ENCODE peak calls at places on chromosomes 3 and 15, in four cellular contexts. V is OCI-LY7, I is adipocyte, K is AG04450. P is an unnamed sample.

GRCh38 chr3:127628788-127629456 is at the start of gene PODXL2:
- DNase-seq in V (peak; percentile 61), I (peak; percentile 81), K (no peak), P (no peak)

GRCh38 chr15:40388941-40389823 is 6.7 kb downstream of the KNSTRN start:
- DNase-seq in K (no peak), I (peak; percentile 27), V (no peak), P (no peak)

GRCh38 chr3:180017846-180018245 is 18.9 kb downstream of the PEX5L start:
- DNase-seq in V (no peak), I (no peak), K (no peak), P (no peak)

GRCh38 chr3:64381369-64381768 is 156.1 kb upstream of the PRICKLE2 start:
- DNase-seq in V (no peak), K (no peak), I (no peak), P (no peak)

GRCh38 chr3:157160652-157161480 is 919 bp upstream of the CCNL1 start:
- DNase-seq in I (peak; percentile 98), K (peak; percentile 85), V (no peak), P (peak; percentile 54)

GRCh38 chr15:75545066-75545465 is 34.0 kb downstream of the PTPN9 start:
- DNase-seq in V (no peak), K (no peak), I (no peak), P (no peak)

GRCh38 chr3:183823963-183824362 is 1.4 kb downstream of the MAP6D1 start:
- DNase-seq in I (no peak), K (no peak), V (no peak), P (no peak)

GRCh38 chr15:74960995-74961588 is 4.5 kb upstream of the RPP25 start:
- DNase-seq in V (no peak), K (no peak), I (no peak), P (no peak)

GRCh38 chr3:25854635-25855034 is 64.7 kb downstream of the OXSM start:
- DNase-seq in I (peak; percentile 34), K (peak; percentile 23), V (no peak), P (no peak)

GRCh38 chr3:126376464-126376863 is 18.2 kb upstream of the CFAP100 start:
- DNase-seq in K (no peak), I (peak; percentile 44), V (no peak), P (no peak)

GRCh38 chr3:54326951-54327350 is 204.6 kb downstream of the CACNA2D3 start:
- DNase-seq in K (no peak), V (no peak), I (no peak), P (no peak)

GRCh38 chr3:34015204-34016142 is 217.0 kb downstream of the PDCD6IP start:
- DNase-seq in I (no peak), K (no peak), V (peak; percentile 36), P (peak; percentile 12)

GRCh38 chr3:112472676-112473075 is 26.6 kb downstream of the BTLA start:
- DNase-seq in I (no peak), K (no peak), V (no peak), P (no peak)

GRCh38 chr15:75200765-75201608 is 695 bp upstream of the C15orf39 start:
- DNase-seq in K (no peak), I (peak; percentile 22), V (peak; percentile 59), P (no peak)

GRCh38 chr3:122506450-122506849 is 8.3 kb downstream of the KPNA1 start:
- DNase-seq in I (no peak), K (no peak), V (no peak), P (no peak)

GRCh38 chr15:54159044-54159443 is 180.8 kb downstream of the UNC13C start:
- DNase-seq in K (no peak), V (no peak), I (no peak), P (no peak)

GRCh38 chr3:25962255-25962654 is 172.4 kb downstream of the OXSM start:
- DNase-seq in V (peak; percentile 4), K (no peak), I (no peak), P (no peak)

GRCh38 chr3:14137445-14137844 is 12.6 kb downstream of the TMEM43 start:
- DNase-seq in I (no peak), V (no peak), K (no peak), P (no peak)

GRCh38 chr3:165195628-165196576 is at the start of gene SLITRK3:
- DNase-seq in K (no peak), I (no peak), V (no peak), P (no peak)

GRCh38 chr15:69591905-69592508 is 139.4 kb downstream of the RPLP1 start:
- DNase-seq in I (no peak), K (no peak), V (no peak), P (no peak)

GRCh38 chr3:114878119-114878839 is 268.8 kb downstream of the ZBTB20 start:
- DNase-seq in I (no peak), V (no peak), K (no peak), P (no peak)

GRCh38 chr3:184603156-184604030 is 41.8 kb downstream of the EPHB3 start:
- DNase-seq in V (no peak), K (no peak), I (no peak), P (no peak)

GRCh38 chr15:49122541-49123062 is 32.8 kb downstream of the COPS2 start:
- DNase-seq in K (no peak), V (no peak), I (no peak), P (no peak)

GRCh38 chr15:50280271-50280670 is 14.7 kb upstream of the HDC start:
- DNase-seq in I (no peak), K (no peak), V (no peak), P (no peak)

GRCh38 chr3:115549111-115549510 is 74.2 kb upstream of the GAP43 start:
- DNase-seq in I (peak; percentile 83), V (no peak), K (no peak), P (no peak)

GRCh38 chr3:8734137-8734878 is 706 bp downstream of the CAV3 start:
- DNase-seq in I (no peak), V (no peak), K (no peak), P (no peak)

GRCh38 chr15:97976766-97977503 is 16.4 kb downstream of the ARRDC4 start:
- DNase-seq in V (no peak), I (no peak), K (no peak), P (no peak)

GRCh38 chr3:194472290-194472920 is 14.4 kb downstream of the ATP13A3 start:
- DNase-seq in I (peak; percentile 91), V (peak; percentile 77), K (peak; percentile 55), P (no peak)

GRCh38 chr3:30241721-30242120 is 364.7 kb upstream of the TGFBR2 start:
- DNase-seq in V (no peak), K (no peak), I (no peak), P (no peak)

GRCh38 chr15:26166429-26166828 is 303.3 kb upstream of the ATP10A start:
- DNase-seq in I (no peak), K (no peak), V (no peak), P (no peak)

GRCh38 chr15:23397779-23398178 is 43.2 kb downstream of the GOLGA8S start:
- DNase-seq in I (no peak), K (no peak), V (no peak), P (no peak)

GRCh38 chr15:66893294-66893693 is 172.1 kb upstream of the SMAD3 start:
- DNase-seq in K (no peak), V (no peak), I (no peak), P (no peak)

GRCh38 chr3:176953106-176954080 is 243.9 kb downstream of the TBL1XR1 start:
- DNase-seq in K (peak; percentile 49), I (peak; percentile 71), V (no peak), P (no peak)

GRCh38 chr3:71694358-71694999 is 30.7 kb downstream of the EIF4E3 start:
- DNase-seq in K (peak; percentile 82), V (no peak), I (peak; percentile 91), P (no peak)

GRCh38 chr15:98604983-98605382 is 43.4 kb upstream of the IGF1R start:
- DNase-seq in K (no peak), V (no peak), I (no peak), P (no peak)

GRCh38 chr3:152386208-152386607 is 117.5 kb downstream of the MBNL1 start:
- DNase-seq in V (no peak), I (no peak), K (no peak), P (no peak)

GRCh38 chr15:83285979-83286553 is 1.6 kb upstream of the BNC1 start:
- DNase-seq in V (no peak), K (peak; percentile 26), I (peak; percentile 59), P (peak; percentile 38)

DNA sequence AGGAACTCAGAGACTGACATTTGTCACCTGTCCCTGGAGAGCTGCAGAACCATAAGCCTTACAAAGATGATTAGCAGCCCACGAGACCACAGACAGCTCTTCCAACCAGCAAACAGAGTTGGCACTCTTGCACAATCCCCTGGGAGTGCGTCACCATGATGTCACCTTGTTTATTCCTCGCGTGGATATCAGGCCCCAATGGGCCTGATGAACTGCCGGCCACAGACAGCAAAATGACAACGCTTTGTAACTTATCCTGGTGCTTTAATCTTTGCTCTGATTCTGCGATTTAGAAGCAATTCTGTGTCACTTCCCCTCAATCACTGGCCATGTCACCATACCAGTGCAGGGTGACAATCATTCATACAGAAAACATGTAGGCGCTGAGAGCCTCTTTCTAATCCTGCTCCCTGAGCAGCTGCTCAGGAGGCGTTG is 89.2 kb downstream of the TAMM41 start:
- DNase-seq in K (peak; percentile 16), I (no peak), V (no peak), P (no peak)
- H3K4me3 ChIP-seq in K (no peak overlapping the region), I (no peak overlapping the region), V (no peak overlapping the region), P (no peak overlapping the region)

GRCh38 chr3:5251196-5251583 is 63.7 kb downstream of the EDEM1 start:
- DNase-seq in V (no peak), I (no peak), K (no peak), P (no peak)
- H3K4me3 ChIP-seq in V (no peak overlapping the region), I (peak overlapping the region; percentile 85), K (peak overlapping the region; percentile 40), P (no peak overlapping the region)

DNA sequence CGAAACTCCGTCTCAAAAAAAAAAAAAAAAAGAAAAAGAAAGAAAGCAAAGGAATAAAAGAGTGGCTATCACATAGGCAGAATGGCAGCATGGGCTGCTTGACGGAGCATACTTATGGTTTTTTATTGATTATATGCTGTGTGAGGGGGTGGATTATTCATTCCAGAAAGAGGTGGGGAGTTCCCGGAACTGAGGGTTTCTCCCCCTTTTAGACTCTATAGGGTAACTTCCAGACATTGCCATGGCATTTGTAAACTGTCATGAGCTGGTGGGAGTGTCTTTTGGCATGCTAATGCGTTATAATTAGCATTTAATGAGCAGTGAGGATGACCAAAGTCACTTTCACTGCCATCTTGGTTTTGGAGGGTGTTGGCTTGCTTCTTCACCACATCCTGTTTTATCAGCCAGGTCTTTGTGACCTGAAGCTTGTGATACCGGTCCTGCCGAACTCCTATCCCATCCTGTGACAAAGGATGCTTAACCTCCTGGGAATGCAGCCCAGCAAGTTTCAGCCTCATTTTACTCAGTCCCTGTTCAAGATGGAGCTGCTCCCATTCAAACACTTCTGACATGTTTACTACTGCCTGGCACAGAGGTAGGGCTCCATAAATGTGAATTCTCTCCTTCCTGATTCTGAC is 15.8 kb upstream of the ABHD17C start:
- DNase-seq in K (no peak), V (no peak), I (no peak), P (no peak)
- H3K4me3 ChIP-seq in K (no peak overlapping the region), V (no peak overlapping the region), I (no peak overlapping the region), P (no peak overlapping the region)

DNA sequence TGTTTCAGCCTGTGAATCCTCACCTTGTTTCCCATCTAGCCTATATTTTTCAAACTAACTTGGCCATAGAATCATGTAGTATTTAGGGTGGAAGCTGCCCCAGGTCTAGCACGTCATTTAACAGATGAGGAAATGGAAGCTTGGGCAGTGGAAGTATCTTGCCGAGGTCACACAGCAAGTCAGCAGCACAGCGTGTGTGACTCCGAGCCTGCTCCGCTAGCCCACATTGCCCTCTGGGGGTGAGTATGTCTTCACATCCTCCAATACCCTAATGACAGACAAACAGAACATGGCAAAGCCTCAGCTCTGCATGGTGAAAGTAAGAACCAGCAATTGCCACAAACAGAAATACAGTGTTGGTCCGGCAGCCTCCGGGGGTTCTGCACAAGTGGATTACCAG is 2.2 kb upstream of the CCR5 start:
- DNase-seq in I (no peak), V (peak; percentile 48), K (no peak), P (no peak)
- H3K4me3 ChIP-seq in I (no peak overlapping the region), V (no peak overlapping the region), K (no peak overlapping the region), P (no peak overlapping the region)